ENCODE peak calls at places on chromosomes 5 and 9, in eight cellular contexts. Q is HCT116, H is SK-N-SH, W is HepG2, N is GM12878, U is K562, L is endothelial cell of umbilical vein, I is H1. M is an unnamed sample.
A peak's percentile ranks its signal among the peaks of the same experiment; 100 is the strongest.

GRCh38 chr5:93681432-93681831 is 60.0 kb downstream of the POU5F2 start:
- DNase-seq in Q (no peak), H (no peak), W (no peak), N (no peak), U (no peak), L (no peak), I (no peak), M (no peak)

GRCh38 chr9:83935276-83935890 is 14.2 kb upstream of the KIF27 start:
- DNase-seq in Q (no peak), H (no peak), W (no peak), N (no peak), U (no peak), L (peak; percentile 12), I (no peak), M (no peak)

GRCh38 chr5:104643320-104643719 is 1080.7 kb upstream of the NUDT12 start:
- DNase-seq in Q (no peak), H (no peak), W (no peak), N (no peak), U (no peak), L (no peak), I (no peak), M (no peak)

GRCh38 chr9:107793541-107793940 is 304.0 kb upstream of the KLF4 start:
- DNase-seq in Q (no peak), H (no peak), W (no peak), N (no peak), U (no peak), L (no peak), I (no peak), M (no peak)

GRCh38 chr5:132260051-132260450 is 2.6 kb downstream of the PDLIM4 start:
- DNase-seq in Q (no peak), H (peak; percentile 33), W (no peak), N (no peak), U (no peak), L (peak; percentile 65), I (peak; percentile 13), M (no peak)

GRCh38 chr5:158876263-158876942 is 223.3 kb downstream of the EBF1 start:
- DNase-seq in Q (no peak), H (no peak), W (no peak), N (no peak), U (no peak), L (no peak), I (no peak), M (no peak)

GRCh38 chr9:136527721-136528710 is 17.8 kb downstream of the NOTCH1 start:
- DNase-seq in Q (no peak), H (peak; percentile 86), W (no peak), N (no peak), U (peak; percentile 79), L (no peak), I (no peak), M (no peak)

GRCh38 chr5:120901199-120901598 is 437.1 kb downstream of the PRR16 start:
- DNase-seq in Q (no peak), H (no peak), W (no peak), N (no peak), U (no peak), L (no peak), I (no peak), M (peak; percentile 5)

GRCh38 chr5:139637438-139638089 is 10.6 kb upstream of the CXXC5 start:
- DNase-seq in Q (no peak), H (peak; percentile 96), W (peak; percentile 78), N (no peak), U (peak; percentile 93), L (peak; percentile 55), I (peak; percentile 85), M (no peak)

GRCh38 chr5:172404746-172405145 is 49.6 kb downstream of the SH3PXD2B start:
- DNase-seq in Q (no peak), H (no peak), W (no peak), N (no peak), U (no peak), L (no peak), I (no peak), M (no peak)

GRCh38 chr9:113566712-113567071 is 103.2 kb downstream of the RGS3 start:
- DNase-seq in Q (no peak), H (peak; percentile 52), W (no peak), N (no peak), U (no peak), L (no peak), I (no peak), M (no peak)

GRCh38 chr9:114167591-114168091 is 12.3 kb downstream of the COL27A1 start:
- DNase-seq in Q (no peak), H (no peak), W (no peak), N (no peak), U (no peak), L (no peak), I (no peak), M (no peak)

GRCh38 chr9:75985515-75985914 is 95.0 kb downstream of the PCSK5 start:
- DNase-seq in Q (no peak), H (no peak), W (no peak), N (no peak), U (no peak), L (no peak), I (no peak), M (no peak)
- TF ChIP-seq POLR2AphosphoS5 in Q (no peak), H (no peak), W (no peak), N (no peak), U (no peak), L (no peak), I (no peak), M (no peak)

GRCh38 chr5:88833371-88834107 is 49.4 kb downstream of the MEF2C start:
- DNase-seq in Q (no peak), H (no peak), W (no peak), N (no peak), U (no peak), L (peak; percentile 86), I (no peak), M (no peak)
- H3K9ac ChIP-seq in Q (no peak overlapping the region), H (no peak overlapping the region), W (no peak overlapping the region), N (peak overlapping the region; percentile 55), U (no peak overlapping the region), L (peak overlapping the region; percentile 71), I (no peak overlapping the region), M (no peak overlapping the region)

GRCh38 chr9:77956555-77956954 is 75.1 kb downstream of the GNAQ start:
- DNase-seq in Q (no peak), H (no peak), W (no peak), N (no peak), U (no peak), L (peak; percentile 45), I (no peak), M (no peak)

GRCh38 chr9:77953590-77953989 is 78.0 kb downstream of the GNAQ start:
- DNase-seq in Q (no peak), H (no peak), W (no peak), N (no peak), U (no peak), L (no peak), I (no peak), M (no peak)

GRCh38 chr9:77954018-77954417 is 77.6 kb downstream of the GNAQ start:
- DNase-seq in Q (no peak), H (no peak), W (no peak), N (no peak), U (no peak), L (no peak), I (no peak), M (no peak)

GRCh38 chr9:77952641-77953341 is 78.8 kb downstream of the GNAQ start:
- DNase-seq in Q (no peak), H (no peak), W (no peak), N (no peak), U (no peak), L (peak; percentile 81), I (no peak), M (no peak)

GRCh38 chr9:77954619-77955018 is 77.0 kb downstream of the GNAQ start:
- DNase-seq in Q (no peak), H (no peak), W (no peak), N (no peak), U (no peak), L (no peak), I (no peak), M (no peak)
- TF ChIP-seq POLR2AphosphoS5 in Q (no peak), H (no peak), W (no peak), N (no peak), U (no peak), L (no peak), I (no peak), M (no peak)

DNA sequence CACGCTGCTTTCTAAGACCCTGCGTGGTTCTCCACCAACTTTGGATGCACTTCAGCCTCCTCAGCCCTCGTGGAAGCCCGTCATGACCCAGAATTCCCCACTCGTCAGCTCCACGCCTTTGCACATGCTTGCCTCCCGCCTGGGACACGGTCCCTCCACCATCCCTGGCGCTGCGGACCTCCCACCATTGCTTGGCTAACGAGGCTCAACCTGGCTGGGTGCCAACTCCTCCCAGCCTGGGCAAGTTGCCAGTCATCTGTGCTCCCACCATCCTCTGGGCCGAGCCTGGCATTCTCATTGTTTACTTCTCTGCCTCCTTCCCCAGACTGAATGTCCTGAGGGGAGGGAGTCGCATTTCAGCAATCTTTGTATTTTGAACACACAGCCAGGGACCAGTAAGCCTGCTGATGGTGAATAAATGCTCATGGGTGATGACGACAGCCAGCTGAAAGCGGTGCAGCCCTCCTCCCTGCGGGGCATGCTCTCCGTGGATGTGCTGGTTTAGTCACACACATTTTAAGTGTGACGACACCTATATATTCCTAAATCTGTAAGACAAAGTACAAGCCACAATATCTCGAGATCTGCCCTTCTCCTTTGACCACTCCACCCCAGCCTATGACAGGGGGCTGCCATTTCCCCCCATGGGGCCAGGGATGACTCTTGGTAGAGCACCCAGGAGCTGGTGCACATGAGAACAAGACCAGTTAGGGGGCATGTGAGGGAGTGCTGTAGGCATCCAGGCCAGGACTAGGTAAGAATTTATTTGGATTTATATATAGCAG is 37.6 kb downstream of the ANKRD33B start:
- DNase-seq in Q (peak; percentile 16), H (peak; percentile 88), W (peak; percentile 47), N (no peak), U (peak; percentile 55), L (peak; percentile 97), I (no peak), M (peak; percentile 66)
- H3K9ac ChIP-seq in Q (peak overlapping the region; percentile 9), H (peak overlapping the region; percentile 23), W (no peak overlapping the region), N (peak overlapping the region; percentile 12), U (peak overlapping the region; percentile 70), L (no peak overlapping the region), I (no peak overlapping the region), M (no peak overlapping the region)

GRCh38 chr9:38008168-38009034 is 60.6 kb downstream of the SHB start:
- DNase-seq in Q (peak; percentile 82), H (no peak), W (peak; percentile 76), N (peak; percentile 56), U (peak; percentile 53), L (peak; percentile 80), I (no peak), M (no peak)
- TF ChIP-seq POLR2AphosphoS5 in Q (peak; percentile 47), H (peak; percentile 44), W (no peak), N (no peak), U (no peak), L (peak; percentile 15), I (no peak), M (no peak)

DNA sequence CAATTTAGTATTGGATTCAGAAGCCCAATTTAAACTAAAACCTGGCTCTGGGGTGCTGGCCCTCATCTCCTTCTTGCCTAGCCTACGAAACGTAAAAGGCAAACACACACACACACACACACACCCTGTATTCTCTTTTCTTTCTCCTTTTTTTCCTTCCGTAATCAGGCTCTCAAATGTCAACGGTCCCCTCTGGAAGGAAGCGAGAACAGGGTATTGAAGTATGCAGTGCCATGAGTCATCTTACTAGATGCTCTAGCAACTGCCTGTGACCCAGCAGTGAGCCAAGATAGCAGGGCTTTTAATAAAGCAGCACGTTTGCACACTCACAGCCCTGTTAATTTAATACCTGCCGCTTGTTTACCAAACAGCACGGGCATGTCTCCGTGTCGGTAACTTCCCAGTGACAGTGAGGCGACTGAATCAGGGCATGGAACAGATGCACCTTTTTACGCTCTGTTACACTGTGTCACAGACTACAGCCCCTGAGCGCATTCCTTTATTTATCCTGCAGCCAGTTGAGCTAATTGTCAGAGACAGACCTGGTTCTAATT is 243.8 kb downstream of the BNC2 start:
- DNase-seq in Q (no peak), H (no peak), W (no peak), N (no peak), U (no peak), L (peak; percentile 86), I (no peak), M (no peak)
- H3K9ac ChIP-seq in Q (no peak overlapping the region), H (peak overlapping the region; percentile 29), W (no peak overlapping the region), N (no peak overlapping the region), U (no peak overlapping the region), L (peak overlapping the region; percentile 62), I (no peak overlapping the region), M (peak overlapping the region; percentile 43)